ENCODE peak calls at places on chromosomes 5 and 9, in nine cellular contexts. O, U, Y, X, D, K, I, G and V are unnamed samples.

GRCh38 chr5:310941-311434 is 10.5 kb upstream of the AHRR start:
- DNase-seq in O (no peak), U (no peak), Y (no peak), X (no peak), D (no peak), K (no peak), I (no peak), G (no peak), V (no peak)

GRCh38 chr5:135977375-135977928 is 22.7 kb upstream of the LECT2 start:
- DNase-seq in O (peak), U (peak), Y (peak), X (no peak), D (no peak), K (peak), I (no peak), G (no peak), V (peak)

GRCh38 chr5:189976-190365 is 1.3 kb upstream of the LRRC14B start:
- DNase-seq in O (no peak), U (no peak), Y (no peak), X (no peak), D (no peak), K (no peak), I (no peak), G (no peak), V (peak)

GRCh38 chr5:2259494-2260107 is 376.9 kb upstream of the IRX4 start:
- DNase-seq in O (no peak), U (no peak), Y (no peak), X (no peak), D (no peak), K (no peak), I (no peak), G (no peak), V (no peak)

GRCh38 chr5:164962302-164962961 is 1457.0 kb downstream of the MAT2B start:
- DNase-seq in O (no peak), U (no peak), Y (no peak), X (no peak), D (no peak), K (no peak), I (no peak), G (no peak), V (no peak)

GRCh38 chr9:35553670-35554543 is 51.2 kb upstream of the TESK1 start:
- DNase-seq in O (peak), U (peak), Y (peak), X (peak), D (peak), K (peak), I (no peak), G (no peak), V (peak)

GRCh38 chr5:136133416-136134383 is 1.1 kb downstream of the SMAD5 start:
- DNase-seq in O (no peak), U (peak), Y (peak), X (peak), D (peak), K (peak), I (peak), G (no peak), V (peak)

GRCh38 chr5:848671-849111 is 2.1 kb downstream of the ZDHHC11 start:
- DNase-seq in O (no peak), U (no peak), Y (peak), X (no peak), D (peak), K (no peak), I (no peak), G (no peak), V (peak)

GRCh38 chr9:94127806-94128205 is 43.5 kb downstream of the PTPDC1 start:
- DNase-seq in O (no peak), U (no peak), Y (no peak), X (no peak), D (no peak), K (no peak), I (no peak), G (no peak), V (no peak)

GRCh38 chr5:5483880-5484595 is 61.6 kb downstream of the ICE1 start:
- DNase-seq in O (no peak), U (no peak), Y (no peak), X (no peak), D (no peak), K (no peak), I (no peak), G (peak), V (no peak)

GRCh38 chr9:77616191-77616590 is 31.9 kb downstream of the GNA14 start:
- DNase-seq in O (no peak), U (no peak), Y (no peak), X (no peak), D (no peak), K (no peak), I (peak), G (no peak), V (no peak)

GRCh38 chr9:113963017-113963620 is 87.0 kb downstream of the ZNF618 start:
- DNase-seq in O (no peak), U (peak), Y (no peak), X (peak), D (no peak), K (peak), I (no peak), G (no peak), V (no peak)

GRCh38 chr5:81537905-81538535 is 144.1 kb upstream of the ACOT12 start:
- DNase-seq in O (no peak), U (peak), Y (no peak), X (no peak), D (no peak), K (no peak), I (no peak), G (no peak), V (no peak)

GRCh38 chr5:1118738-1119137 is 6.9 kb upstream of the SLC12A7 start:
- DNase-seq in O (no peak), U (no peak), Y (no peak), X (no peak), D (no peak), K (peak), I (peak), G (no peak), V (no peak)

GRCh38 chr5:111545031-111545430 is 32.7 kb upstream of the STARD4 start:
- DNase-seq in O (no peak), U (no peak), Y (no peak), X (no peak), D (no peak), K (no peak), I (no peak), G (no peak), V (no peak)